ENCODE peak calls at places on chromosomes 16 and 17, in four cellular contexts. B is epithelial cell of esophagus, G is adrenal gland, P is ovary. Z is an unnamed sample.

GRCh38 chr17:56629450-56630187 is 36.1 kb downstream of the NOG start:
- DNase-seq in G (no peak), P (no peak), B (peak; percentile 5), Z (no peak)

GRCh38 chr16:11743308-11744074 is 834 bp upstream of the TXNDC11 start:
- DNase-seq in G (peak; percentile 72), B (peak; percentile 65), P (no peak), Z (no peak)

GRCh38 chr17:2909853-2910234 is 113.6 kb downstream of the RAP1GAP2 start:
- DNase-seq in G (no peak), B (no peak), P (no peak), Z (no peak)

GRCh38 chr17:1482686-1483445 is 9.6 kb downstream of the MYO1C start:
- DNase-seq in P (no peak), B (no peak), G (no peak), Z (no peak)

GRCh38 chr17:49985310-49985990 is 9.6 kb downstream of the DLX3 start:
- DNase-seq in B (no peak), G (no peak), P (no peak), Z (no peak)

GRCh38 chr16:24255446-24256352 is at the start of gene CACNG3:
- DNase-seq in B (peak; percentile 43), P (no peak), G (peak; percentile 21), Z (peak; percentile 72)

GRCh38 chr17:49021768-49022103 is 24.6 kb downstream of the IGF2BP1 start:
- DNase-seq in P (no peak), G (no peak), B (no peak), Z (no peak)

GRCh38 chr17:1764274-1764673 is 2.4 kb downstream of the SERPINF1 start:
- DNase-seq in B (peak; percentile 90), P (peak; percentile 74), G (peak; percentile 57), Z (no peak)

GRCh38 chr17:58575511-58575910 is 61.1 kb upstream of the MTMR4 start:
- DNase-seq in B (peak; percentile 93), G (no peak), P (no peak), Z (no peak)

GRCh38 chr16:10242916-10243315 is 60.7 kb upstream of the GRIN2A start:
- DNase-seq in G (no peak), B (no peak), P (no peak), Z (no peak)

GRCh38 chr17:62611308-62611707 is 16.2 kb upstream of the MRC2 start:
- DNase-seq in G (no peak), P (no peak), B (no peak), Z (no peak)

GRCh38 chr17:64073771-64074703 is 53.6 kb upstream of the ICAM2 start:
- DNase-seq in G (no peak), B (no peak), P (no peak), Z (no peak)

GRCh38 chr17:28925912-28926365 is 23.1 kb upstream of the DHRS13 start:
- DNase-seq in G (no peak), P (no peak), B (peak; percentile 90), Z (no peak)

GRCh38 chr17:60039509-60040442 is 38.9 kb downstream of the HEATR6 start:
- DNase-seq in G (no peak), P (no peak), B (no peak), Z (no peak)

GRCh38 chr17:2232244-2232638 is 71.3 kb downstream of the SMG6 start:
- DNase-seq in B (no peak), P (no peak), G (peak; percentile 38), Z (no peak)

GRCh38 chr16:84067640-84068039 is 25.0 kb upstream of the SLC38A8 start:
- DNase-seq in G (no peak), P (no peak), B (no peak), Z (no peak)

GRCh38 chr16:84068041-84068440 is 25.4 kb upstream of the SLC38A8 start:
- DNase-seq in G (no peak), B (no peak), P (no peak), Z (no peak)

GRCh38 chr16:84069540-84069939 is 26.9 kb upstream of the SLC38A8 start:
- DNase-seq in B (no peak), P (no peak), G (no peak), Z (no peak)

GRCh38 chr16:84071151-84071550 is 28.6 kb upstream of the SLC38A8 start:
- DNase-seq in G (no peak), P (no peak), B (no peak), Z (no peak)

GRCh38 chr16:84068783-84069464 is 26.3 kb upstream of the SLC38A8 start:
- DNase-seq in B (no peak), G (no peak), P (no peak), Z (no peak)
- TF ChIP-seq CTCF in B (no peak), G (no peak), P (no peak), Z (no peak)

GRCh38 chr17:74712756-74713155 is at the start of gene CD300LF:
- DNase-seq in P (no peak), B (no peak), G (peak; percentile 32), Z (no peak)
- TF ChIP-seq CTCF in P (no peak), B (no peak), G (no peak), Z (no peak)

GRCh38 chr16:30183961-30184429 is 593 bp downstream of the CORO1A start:
- DNase-seq in P (no peak), B (no peak), G (peak; percentile 29), Z (no peak)

GRCh38 chr16:30185683-30186421 is 2.5 kb downstream of the CORO1A start:
- DNase-seq in G (peak; percentile 35), P (peak; percentile 27), B (no peak), Z (no peak)

GRCh38 chr16:30185141-30185682 is 1.8 kb downstream of the CORO1A start:
- DNase-seq in G (peak; percentile 21), B (no peak), P (peak; percentile 24), Z (no peak)

GRCh38 chr16:30184430-30185140 is 1.2 kb downstream of the CORO1A start:
- DNase-seq in P (peak; percentile 37), B (peak; percentile 25), G (peak; percentile 32), Z (no peak)

GRCh38 chr16:30183236-30183960 is at the start of gene CORO1A:
- DNase-seq in B (peak; percentile 85), P (peak; percentile 87), G (peak; percentile 81), Z (peak; percentile 86)
- TF ChIP-seq CTCF in B (no peak), P (no peak), G (no peak), Z (no peak)

GRCh38 chr16:70018254-70018653 is 67.1 kb downstream of the CLEC18A start:
- DNase-seq in G (no peak), P (no peak), B (peak; percentile 33), Z (no peak)
- TF ChIP-seq CTCF in G (no peak), P (no peak), B (peak; percentile 39), Z (peak; percentile 57)

GRCh38 chr17:8753976-8754440 is 4.3 kb downstream of the SPDYE4 start:
- DNase-seq in G (no peak), P (no peak), B (peak; percentile 43), Z (no peak)
- TF ChIP-seq CTCF in G (peak; percentile 25), P (no peak), B (peak; percentile 53), Z (peak; percentile 67)

DNA sequence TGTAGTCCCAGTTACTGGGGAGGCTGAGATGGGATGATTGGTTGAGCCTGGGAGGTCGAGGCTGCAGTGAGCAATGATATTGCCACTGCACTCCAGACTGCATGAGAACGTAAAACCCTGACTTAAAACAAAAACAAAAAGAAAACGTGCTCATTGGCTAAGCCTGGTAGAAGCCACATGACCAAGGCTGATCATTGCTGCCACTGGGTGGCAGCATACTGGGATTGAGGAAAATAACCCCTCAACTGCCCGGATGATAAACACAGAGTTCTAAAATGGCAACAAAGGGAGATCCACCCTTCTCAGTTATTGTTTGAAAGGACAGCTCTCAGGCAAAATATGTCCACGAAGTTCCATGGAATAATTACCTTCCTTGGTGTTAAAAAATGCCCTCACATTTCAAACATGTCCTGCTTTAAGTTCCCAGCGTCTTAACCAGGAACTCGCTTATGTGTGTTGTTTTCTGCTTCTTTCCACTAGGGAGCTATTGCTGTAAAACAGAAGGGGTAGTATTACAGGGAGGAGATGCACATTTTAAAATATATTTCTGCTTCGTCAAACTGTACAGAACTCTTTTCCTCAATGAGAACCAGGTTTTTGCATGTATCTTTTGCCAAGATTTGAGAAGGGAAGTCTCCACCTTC is 675.3 kb downstream of the MAF start:
- DNase-seq in B (peak; percentile 5), P (no peak), G (peak; percentile 67), Z (no peak)
- TF ChIP-seq CTCF in B (peak; percentile 37), P (no peak), G (peak; percentile 50), Z (peak; percentile 66)